ENCODE peak calls at places on chromosomes 2 and 18, in five cellular contexts. Y is coronary artery, T is NCI-H2081, E is vagina, N is neural crest cell. J is an unnamed sample.

GRCh38 chr18:6661692-6662415 is 67.7 kb upstream of the ARHGAP28 start:
- DNase-seq in N (no peak), Y (no peak), T (no peak), E (no peak), J (peak)

GRCh38 chr2:21424375-21424774 is 300.6 kb downstream of the TDRD15 start:
- DNase-seq in E (no peak), Y (no peak), N (no peak), T (no peak), J (no peak)

GRCh38 chr2:9789371-9789770 is 53.9 kb upstream of the TAF1B start:
- DNase-seq in Y (no peak), E (no peak), N (no peak), T (no peak), J (no peak)

GRCh38 chr2:127637725-127638252 is 8.2 kb upstream of the GPR17 start:
- DNase-seq in E (no peak), N (no peak), T (no peak), Y (no peak), J (peak)

GRCh38 chr18:63451774-63452173 is 25.0 kb upstream of the SERPINB5 start:
- DNase-seq in Y (no peak), E (no peak), T (no peak), N (no peak), J (no peak)

GRCh38 chr18:50131591-50131990 is 63.4 kb downstream of the MYO5B start:
- DNase-seq in E (no peak), N (no peak), Y (no peak), T (peak), J (no peak)

GRCh38 chr2:24928036-24928435 is 8.0 kb upstream of the ADCY3 start:
- DNase-seq in Y (no peak), E (no peak), T (no peak), N (no peak), J (no peak)

GRCh38 chr2:105597011-105597830 is 147.5 kb upstream of the NCK2 start:
- DNase-seq in Y (no peak), N (no peak), E (no peak), T (no peak), J (no peak)

GRCh38 chr2:168874368-168875005 is 15.7 kb downstream of the SPC25 start:
- DNase-seq in E (no peak), Y (no peak), T (no peak), N (no peak), J (no peak)

GRCh38 chr2:60565472-60565871 is 12.0 kb upstream of the BCL11A start:
- DNase-seq in E (no peak), T (peak), Y (no peak), N (no peak), J (peak)

GRCh38 chr2:36373149-36373880 is 17.7 kb downstream of the CRIM1 start:
- DNase-seq in T (no peak), Y (no peak), E (no peak), N (no peak), J (no peak)

GRCh38 chr2:138877421-138877820 is 97.2 kb upstream of the NXPH2 start:
- DNase-seq in Y (no peak), N (no peak), T (no peak), E (no peak), J (no peak)

GRCh38 chr2:3972377-3972776 is 269.0 kb downstream of the DCDC2C start:
- DNase-seq in Y (no peak), E (no peak), T (no peak), N (no peak), J (no peak)

GRCh38 chr2:138531913-138532312 is 30.3 kb downstream of the SPOPL start:
- DNase-seq in T (no peak), Y (no peak), N (no peak), E (no peak), J (no peak)

GRCh38 chr2:137967042-137967441 is 2.8 kb downstream of the HNMT start:
- DNase-seq in N (no peak), E (no peak), T (no peak), Y (no peak), J (no peak)

GRCh38 chr2:225556461-225556860 is 157.0 kb downstream of the NYAP2 start:
- DNase-seq in N (no peak), T (no peak), E (no peak), Y (no peak), J (no peak)

GRCh38 chr2:36672199-36672598 is 24.3 kb upstream of the VIT start:
- DNase-seq in T (no peak), E (no peak), N (no peak), Y (no peak), J (peak)

GRCh38 chr2:27212626-27213471 is 781 bp upstream of the SLC5A6 start:
- DNase-seq in N (peak), T (peak), E (no peak), Y (no peak), J (peak)

GRCh38 chr2:164757934-164758695 is 83.5 kb downstream of the COBLL1 start:
- DNase-seq in N (no peak), T (no peak), Y (no peak), E (no peak), J (no peak)

GRCh38 chr2:33788044-33788443 is 188.9 kb upstream of the FAM98A start:
- DNase-seq in Y (no peak), N (no peak), E (no peak), T (no peak), J (no peak)

GRCh38 chr2:234287650-234288049 is 209.2 kb downstream of the ARL4C start:
- DNase-seq in N (no peak), T (no peak), Y (no peak), E (no peak), J (no peak)

GRCh38 chr2:6877402-6878305 is at the start of gene RSAD2:
- DNase-seq in Y (no peak), N (no peak), T (no peak), E (no peak), J (no peak)

J was measured in left kidney.